ENCODE peak calls at places on chromosomes 1 and 21, in ten cellular contexts. Q, Z, U, M, V, S, A, I, C and B are unnamed samples.

GRCh38 chr1:15681346-15682290 is 2.5 kb upstream of the PLEKHM2 start:
- DNase-seq in M (no peak), Z (no peak), A (no peak), V (no peak), U (no peak), I (no peak), S (no peak), Q (no peak), C (peak), B (no peak)

GRCh38 chr1:169731446-169731845 is 2.4 kb downstream of the SELE start:
- DNase-seq in I (no peak), M (no peak), S (no peak), V (no peak), Z (no peak), Q (no peak), C (no peak), U (no peak), A (no peak), B (no peak)

GRCh38 chr1:201655243-201655642 is 116.3 kb downstream of the NAV1 start:
- DNase-seq in Q (no peak), V (no peak), M (no peak), A (no peak), S (no peak), I (no peak), U (no peak), Z (peak), C (no peak), B (no peak)

GRCh38 chr21:35565204-35565611 is 495.1 kb downstream of the SETD4 start:
- DNase-seq in Q (no peak), C (peak), U (no peak), I (no peak), A (no peak), Z (no peak), S (no peak), V (no peak), M (no peak), B (no peak)

GRCh38 chr1:71706030-71706671 is 576.2 kb downstream of the NEGR1 start:
- DNase-seq in S (no peak), V (no peak), Z (peak), U (no peak), Q (no peak), M (no peak), C (no peak), I (no peak), A (peak), B (no peak)

GRCh38 chr1:96075704-96076455 is 645.7 kb upstream of the PTBP2 start:
- DNase-seq in A (no peak), V (no peak), S (no peak), M (no peak), Q (no peak), Z (no peak), I (no peak), U (no peak), C (peak), B (no peak)

GRCh38 chr1:163170331-163170730 is 32.4 kb downstream of the RGS5 start:
- DNase-seq in A (no peak), C (no peak), M (no peak), V (no peak), Z (no peak), Q (no peak), S (no peak), U (no peak), I (no peak), B (no peak)

GRCh38 chr21:29481641-29482040 is 182.9 kb downstream of the BACH1 start:
- DNase-seq in A (peak), U (no peak), V (no peak), M (no peak), Z (no peak), S (no peak), C (no peak), I (no peak), Q (no peak), B (no peak)

GRCh38 chr1:9211291-9211811 is 23.2 kb upstream of the H6PD start:
- DNase-seq in A (peak), Q (no peak), S (no peak), M (no peak), I (no peak), C (no peak), V (no peak), U (no peak), Z (peak), B (no peak)